ENCODE peak calls at places on chromosomes 2 and 18, in six cellular contexts. H is Calu3; F is transverse colon; L is CD8-positive, alpha-beta T cell; K is hepatocyte; W is tibial artery. B is an unnamed sample.

GRCh38 chr2:2743164-2743571 is 412.1 kb upstream of the MYT1L start:
- DNase-seq in H (no peak), K (peak; percentile 43), L (no peak), F (no peak), W (peak; percentile 81), B (no peak)

GRCh38 chr18:62328775-62329525 is 3.8 kb downstream of the TNFRSF11A start:
- DNase-seq in K (no peak), L (no peak), F (no peak), H (no peak), W (no peak), B (no peak)

GRCh38 chr2:31070339-31070738 is 67.9 kb downstream of the GALNT14 start:
- DNase-seq in K (no peak), L (no peak), W (no peak), F (no peak), H (no peak), B (no peak)

GRCh38 chr2:55885129-55885943 is 38.2 kb downstream of the EFEMP1 start:
- DNase-seq in L (no peak), H (peak; percentile 38), W (no peak), F (no peak), K (peak; percentile 38), B (no peak)

GRCh38 chr18:78138993-78139496 is 840.6 kb upstream of the SALL3 start:
- DNase-seq in H (no peak), W (no peak), K (no peak), L (no peak), F (no peak), B (no peak)

GRCh38 chr2:27663160-27663462 is 303 bp downstream of the SUPT7L start:
- DNase-seq in H (no peak), K (no peak), F (no peak), L (no peak), W (no peak), B (no peak)

GRCh38 chr2:102743259-102743658 is 18.6 kb upstream of the TMEM182 start:
- DNase-seq in H (no peak), F (no peak), W (no peak), L (no peak), K (no peak), B (no peak)

GRCh38 chr2:114389021-114389420 is 53.4 kb upstream of the DPP10 start:
- DNase-seq in H (no peak), L (no peak), W (no peak), F (no peak), K (no peak), B (no peak)

GRCh38 chr18:51523671-51524070 is 326.2 kb upstream of the MEX3C start:
- DNase-seq in F (no peak), K (no peak), W (no peak), L (no peak), H (no peak), B (no peak)

GRCh38 chr2:110170102-110170501 is 34.7 kb downstream of the NPHP1 start:
- DNase-seq in W (no peak), F (no peak), K (no peak), L (no peak), H (no peak), B (no peak)

GRCh38 chr2:176536739-176537138 is 267.5 kb downstream of the MTX2 start:
- DNase-seq in W (no peak), L (no peak), K (no peak), F (no peak), H (no peak), B (no peak)
- TF ChIP-seq CTCF in W (no peak), L (no peak), K (no peak), F (no peak), H (no peak), B (no peak)

GRCh38 chr2:228675715-228676114 is 494.2 kb upstream of the SPHKAP start:
- DNase-seq in F (no peak), H (no peak), L (no peak), W (no peak), K (no peak), B (no peak)

GRCh38 chr2:228674155-228674554 is 492.7 kb upstream of the SPHKAP start:
- DNase-seq in F (no peak), H (no peak), L (no peak), K (no peak), W (no peak), B (no peak)

GRCh38 chr2:228669751-228670150 is 488.3 kb upstream of the SPHKAP start:
- DNase-seq in W (no peak), L (no peak), H (no peak), K (no peak), F (no peak), B (no peak)

GRCh38 chr2:228678110-228678509 is 496.6 kb upstream of the SPHKAP start:
- DNase-seq in F (no peak), L (no peak), K (no peak), H (no peak), W (no peak), B (no peak)

GRCh38 chr2:228675042-228675441 is 493.6 kb upstream of the SPHKAP start:
- DNase-seq in W (peak; percentile 42), K (no peak), H (no peak), F (no peak), L (no peak), B (no peak)
- TF ChIP-seq CTCF in W (no peak), K (no peak), H (no peak), F (no peak), L (no peak), B (no peak)

GRCh38 chr2:111900859-111901258 is 2.5 kb downstream of the MERTK start:
- DNase-seq in W (no peak), K (peak; percentile 72), H (peak; percentile 60), F (peak; percentile 54), L (no peak), B (no peak)
- TF ChIP-seq CTCF in W (peak; percentile 47), K (peak; percentile 54), H (peak; percentile 31), F (no peak), L (no peak), B (peak; percentile 33)

GRCh38 chr2:111652038-111652437 is 232.0 kb downstream of the ANAPC1 start:
- DNase-seq in H (no peak), K (no peak), F (no peak), L (no peak), W (no peak), B (no peak)

GRCh38 chr2:111654829-111655228 is 229.2 kb downstream of the ANAPC1 start:
- DNase-seq in H (no peak), L (no peak), F (no peak), K (no peak), W (no peak), B (no peak)

GRCh38 chr2:111652681-111653080 is 231.3 kb downstream of the ANAPC1 start:
- DNase-seq in W (no peak), F (no peak), H (no peak), L (no peak), K (no peak), B (no peak)

GRCh38 chr2:111653913-111654312 is 230.1 kb downstream of the ANAPC1 start:
- DNase-seq in K (no peak), F (no peak), L (no peak), H (no peak), W (no peak), B (no peak)

DNA sequence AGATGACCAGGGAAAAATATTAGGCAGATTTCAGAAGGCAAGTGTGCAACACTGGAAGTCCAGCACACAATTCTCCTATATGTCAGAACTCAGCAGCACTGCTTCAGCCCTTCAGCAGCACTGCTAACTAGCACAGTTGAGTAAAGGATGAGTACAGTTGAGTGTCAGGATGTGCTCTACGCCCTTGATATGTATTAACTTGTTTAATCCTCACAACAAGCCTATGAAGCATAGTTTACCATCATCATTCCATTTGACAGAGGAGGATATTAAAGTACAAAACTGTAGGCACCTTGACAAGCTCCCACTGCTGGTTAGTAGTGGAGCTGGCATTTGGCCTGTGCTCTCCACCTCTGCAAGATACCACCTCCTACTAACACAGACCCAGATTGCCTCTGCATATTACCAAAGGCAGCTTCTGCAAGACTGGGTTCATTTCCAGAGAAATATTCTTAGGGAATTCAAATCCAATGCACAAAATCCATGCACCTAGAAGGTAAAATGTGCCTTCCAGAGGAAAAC is 230.8 kb downstream of the ANAPC1 start:
- DNase-seq in W (no peak), H (no peak), F (no peak), K (no peak), L (no peak), B (no peak)
- TF ChIP-seq CTCF in W (no peak), H (no peak), F (no peak), K (no peak), L (no peak), B (no peak)

GRCh38 chr18:48024009-48024512 is 93.6 kb upstream of the SMAD2 start:
- DNase-seq in F (no peak), H (no peak), L (no peak), K (no peak), W (no peak), B (no peak)
- TF ChIP-seq CTCF in F (peak; percentile 12), H (no peak), L (no peak), K (no peak), W (no peak), B (no peak)

DNA sequence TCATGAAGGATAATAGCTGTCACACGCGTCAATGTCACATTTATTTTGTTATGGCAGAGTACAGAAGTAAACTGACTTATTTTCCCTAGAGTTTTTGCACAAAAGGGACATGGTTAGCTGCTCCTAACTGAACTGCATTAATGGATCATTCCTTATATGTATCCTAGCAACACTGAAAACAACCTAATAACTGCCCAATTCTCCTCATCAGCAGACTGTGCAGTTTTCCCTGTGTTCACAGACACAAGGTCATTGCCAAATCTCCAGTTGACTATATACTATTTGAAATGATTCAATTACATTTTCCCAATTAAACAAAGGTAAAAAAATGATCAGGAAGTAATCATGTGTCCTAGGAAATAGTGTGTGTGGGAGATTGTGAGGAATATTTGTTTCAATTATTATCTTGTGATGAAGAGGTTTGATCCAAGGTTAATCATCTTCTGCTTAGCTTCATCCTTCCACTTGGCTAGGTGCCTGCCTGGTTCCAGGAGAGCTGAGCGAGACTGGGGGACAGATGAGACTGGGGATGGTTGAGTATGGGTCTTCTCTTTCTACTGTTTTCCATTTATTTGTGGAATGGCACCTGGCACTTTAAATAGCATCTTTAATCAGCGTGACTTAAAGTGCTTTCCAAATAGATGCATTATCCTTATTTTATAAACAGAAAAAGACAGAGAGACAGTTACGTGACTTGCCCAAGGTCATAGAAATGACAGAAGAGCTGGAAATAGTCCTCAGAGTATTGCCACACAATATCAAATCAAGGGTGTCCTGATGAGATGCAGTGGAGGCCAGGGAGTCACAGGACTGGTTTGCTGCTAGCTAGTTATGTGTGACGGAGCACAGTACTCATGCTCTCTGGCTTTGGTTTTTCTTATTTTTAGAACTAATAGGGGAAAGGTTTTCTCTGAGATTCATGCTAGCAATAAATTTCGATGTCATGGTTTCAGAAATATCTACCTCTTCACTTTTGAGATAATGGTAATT is 335.6 kb downstream of the PIK3C3 start:
- DNase-seq in K (no peak), H (no peak), L (no peak), F (no peak), W (no peak), B (no peak)
- TF ChIP-seq CTCF in K (no peak), H (no peak), L (no peak), F (no peak), W (no peak), B (no peak)

DNA sequence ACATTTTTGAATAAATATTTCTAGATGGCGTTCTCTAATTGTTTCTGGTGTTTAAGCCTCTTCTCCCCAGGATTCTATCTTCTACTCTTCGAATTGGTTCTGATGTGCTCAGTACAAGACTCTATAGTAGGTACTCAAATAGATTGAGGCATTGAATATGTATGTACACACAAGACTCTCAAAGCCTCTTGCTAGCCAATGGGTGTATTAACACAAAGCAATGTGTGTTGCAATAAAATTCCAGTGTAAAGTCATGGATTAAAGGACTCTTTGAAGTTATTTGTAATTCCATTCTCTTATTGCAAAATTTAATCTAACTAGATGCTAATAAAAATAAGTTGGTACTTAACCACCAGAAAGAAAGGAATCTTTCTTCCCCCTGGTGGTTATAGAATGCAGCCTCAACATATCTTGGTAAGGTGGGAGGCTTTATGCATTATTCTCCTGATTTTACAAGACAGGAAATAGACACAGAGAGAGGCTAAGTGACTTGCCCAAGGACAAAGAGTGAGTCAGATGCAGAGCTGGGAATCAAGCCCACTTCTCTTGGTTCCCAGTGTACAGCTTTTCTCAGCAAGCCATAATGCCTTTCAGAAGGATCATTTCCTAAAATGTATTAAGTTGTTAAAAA is 18.1 kb downstream of the LRP1B start:
- DNase-seq in H (peak; percentile 10), F (no peak), L (no peak), K (no peak), W (no peak), B (no peak)
- TF ChIP-seq CTCF in H (no peak), F (no peak), L (no peak), K (peak; percentile 15), W (no peak), B (no peak)